ENCODE peak calls at places on chromosome 13, in seven cellular contexts. K is astrocyte of the spinal cord, S is stomach, Y is KBM-7, U is cardiac fibroblast, A is AG08395, W is coronary artery. J is an unnamed sample.

GRCh38 chr13:24681930-24682329 is 1.7 kb downstream of the ATP12A start:
- DNase-seq in A (no peak), W (no peak), S (no peak), U (no peak), K (no peak), Y (no peak), J (no peak)

GRCh38 chr13:38008636-38009035 is 139.1 kb upstream of the TRPC4 start:
- DNase-seq in S (no peak), Y (no peak), K (no peak), A (no peak), U (peak), W (no peak), J (no peak)

GRCh38 chr13:52711277-52711676 is 28.3 kb downstream of the CNMD start:
- DNase-seq in A (no peak), S (no peak), U (no peak), K (no peak), Y (no peak), W (no peak), J (no peak)

GRCh38 chr13:101267656-101268055 is 148.7 kb downstream of the NALCN start:
- DNase-seq in W (no peak), Y (no peak), S (no peak), U (peak), A (peak), K (peak), J (no peak)

GRCh38 chr13:105316731-105317130 is 1218.7 kb downstream of the EFNB2 start:
- DNase-seq in W (no peak), U (no peak), K (no peak), Y (no peak), S (no peak), A (no peak), J (no peak)

GRCh38 chr13:113781571-113781970 is 22.5 kb downstream of the TMEM255B start:
- DNase-seq in A (no peak), W (no peak), Y (no peak), S (no peak), U (no peak), K (no peak), J (no peak)

GRCh38 chr13:51849145-51850101 is 4.4 kb upstream of the TMEM272 start:
- DNase-seq in S (no peak), U (peak), A (peak), K (peak), W (no peak), Y (peak), J (peak)

GRCh38 chr13:80923907-80924306 is 583.0 kb upstream of the SPRY2 start:
- DNase-seq in Y (no peak), A (no peak), W (no peak), K (peak), S (no peak), U (peak), J (peak)

GRCh38 chr13:39406688-39407087 is 196.3 kb downstream of the LHFPL6 start:
- DNase-seq in S (no peak), K (no peak), A (no peak), U (no peak), W (no peak), Y (no peak), J (no peak)

GRCh38 chr13:44573071-44573470 is 3.1 kb downstream of the TSC22D1 start:
- DNase-seq in K (no peak), U (no peak), S (no peak), W (no peak), Y (no peak), A (no peak), J (no peak)

GRCh38 chr13:51148223-51148951 is 37.3 kb upstream of the C13orf42 start:
- DNase-seq in W (no peak), Y (no peak), K (peak), A (no peak), U (no peak), S (no peak), J (no peak)

GRCh38 chr13:75214846-75215245 is 267.1 kb downstream of the TBC1D4 start:
- DNase-seq in S (no peak), U (no peak), Y (no peak), A (no peak), W (no peak), K (no peak), J (no peak)

GRCh38 chr13:66265446-66265845 is 964.7 kb downstream of the PCDH9 start:
- DNase-seq in S (no peak), W (no peak), Y (no peak), K (peak), A (no peak), U (no peak), J (no peak)

GRCh38 chr13:92886535-92887098 is 340.0 kb upstream of the GPC6 start:
- DNase-seq in S (no peak), Y (no peak), A (no peak), K (no peak), W (no peak), U (no peak), J (no peak)

GRCh38 chr13:82688400-82688999 is 1193.8 kb downstream of the SLITRK1 start:
- DNase-seq in A (no peak), S (no peak), Y (peak), U (peak), K (peak), W (no peak), J (peak)

GRCh38 chr13:95624020-95624419 is 20.5 kb downstream of the DZIP1 start:
- DNase-seq in U (peak), Y (peak), A (peak), W (no peak), K (peak), S (no peak), J (peak)